ENCODE peak calls at places on chromosome 7, in eight cellular contexts. One of them, this sample, is unnamed.

GRCh38 chr7:121334376-121334775 is 5.6 kb downstream of the WNT16 start:
- DNase-seq in stimulated activated CD4-positive, alpha-beta T cell treated with anti-CD3 and anti-CD28 coated beads, Interleukin-2, amount 100 ng/mL, for 48 hours: no peak
- DNase-seq in fibroblast of pulmonary artery: no peak
- DNase-seq in astrocyte: no peak
- DNase-seq in nephron progenitor cell: no peak
- DNase-seq in astrocyte of the spinal cord: no peak
- DNase-seq in endothelial cell: no peak
- DNase-seq in hypothalamus: no peak
- DNase-seq in this sample: no peak

GRCh38 chr7:36019538-36019937 is 133.5 kb upstream of the EEPD1 start:
- DNase-seq in stimulated activated CD4-positive, alpha-beta T cell treated with anti-CD3 and anti-CD28 coated beads, Interleukin-2, amount 100 ng/mL, for 48 hours: no peak
- DNase-seq in fibroblast of pulmonary artery: no peak
- DNase-seq in astrocyte: no peak
- DNase-seq in nephron progenitor cell: no peak
- DNase-seq in astrocyte of the spinal cord: no peak
- DNase-seq in endothelial cell: no peak
- DNase-seq in hypothalamus: no peak
- DNase-seq in this sample: no peak

GRCh38 chr7:91683823-91684222 is 196.7 kb downstream of the MTERF1 start:
- DNase-seq in stimulated activated CD4-positive, alpha-beta T cell treated with anti-CD3 and anti-CD28 coated beads, Interleukin-2, amount 100 ng/mL, for 48 hours: no peak
- DNase-seq in fibroblast of pulmonary artery: peak; percentile 77
- DNase-seq in astrocyte: peak; percentile 87
- DNase-seq in nephron progenitor cell: no peak
- DNase-seq in astrocyte of the spinal cord: peak; percentile 41
- DNase-seq in endothelial cell: no peak
- DNase-seq in hypothalamus: no peak
- DNase-seq in this sample: no peak

GRCh38 chr7:40945788-40946187 is 757.1 kb downstream of the INHBA start:
- DNase-seq in stimulated activated CD4-positive, alpha-beta T cell treated with anti-CD3 and anti-CD28 coated beads, Interleukin-2, amount 100 ng/mL, for 48 hours: no peak
- DNase-seq in fibroblast of pulmonary artery: no peak
- DNase-seq in astrocyte: no peak
- DNase-seq in nephron progenitor cell: no peak
- DNase-seq in astrocyte of the spinal cord: no peak
- DNase-seq in endothelial cell: no peak
- DNase-seq in hypothalamus: no peak
- DNase-seq in this sample: no peak

GRCh38 chr7:155804897-155805825 is 7.1 kb downstream of the SHH start:
- DNase-seq in stimulated activated CD4-positive, alpha-beta T cell treated with anti-CD3 and anti-CD28 coated beads, Interleukin-2, amount 100 ng/mL, for 48 hours: peak; percentile 47
- DNase-seq in fibroblast of pulmonary artery: peak; percentile 78
- DNase-seq in astrocyte: peak; percentile 60
- DNase-seq in nephron progenitor cell: peak; percentile 93
- DNase-seq in astrocyte of the spinal cord: peak; percentile 74
- DNase-seq in endothelial cell: peak; percentile 94
- DNase-seq in hypothalamus: no peak
- DNase-seq in this sample: peak; percentile 45

GRCh38 chr7:73739387-73739767 is 775 bp upstream of the ABHD11 start:
- DNase-seq in stimulated activated CD4-positive, alpha-beta T cell treated with anti-CD3 and anti-CD28 coated beads, Interleukin-2, amount 100 ng/mL, for 48 hours: no peak
- DNase-seq in fibroblast of pulmonary artery: no peak
- DNase-seq in astrocyte: no peak
- DNase-seq in nephron progenitor cell: no peak
- DNase-seq in astrocyte of the spinal cord: no peak
- DNase-seq in endothelial cell: no peak
- DNase-seq in hypothalamus: no peak
- DNase-seq in this sample: no peak

GRCh38 chr7:16428672-16429071 is 7.3 kb upstream of the CRPPA start:
- DNase-seq in stimulated activated CD4-positive, alpha-beta T cell treated with anti-CD3 and anti-CD28 coated beads, Interleukin-2, amount 100 ng/mL, for 48 hours: no peak
- DNase-seq in fibroblast of pulmonary artery: peak; percentile 57
- DNase-seq in astrocyte: peak; percentile 85
- DNase-seq in nephron progenitor cell: no peak
- DNase-seq in astrocyte of the spinal cord: peak; percentile 58
- DNase-seq in endothelial cell: no peak
- DNase-seq in hypothalamus: no peak
- DNase-seq in this sample: no peak

GRCh38 chr7:31116615-31117014 is 64.5 kb downstream of the ADCYAP1R1 start:
- DNase-seq in stimulated activated CD4-positive, alpha-beta T cell treated with anti-CD3 and anti-CD28 coated beads, Interleukin-2, amount 100 ng/mL, for 48 hours: no peak
- DNase-seq in fibroblast of pulmonary artery: no peak
- DNase-seq in astrocyte: no peak
- DNase-seq in nephron progenitor cell: no peak
- DNase-seq in astrocyte of the spinal cord: no peak
- DNase-seq in endothelial cell: no peak
- DNase-seq in hypothalamus: no peak
- DNase-seq in this sample: no peak

GRCh38 chr7:141073641-141074161 is at the start of gene TMEM178B:
- DNase-seq in stimulated activated CD4-positive, alpha-beta T cell treated with anti-CD3 and anti-CD28 coated beads, Interleukin-2, amount 100 ng/mL, for 48 hours: peak; percentile 5
- DNase-seq in fibroblast of pulmonary artery: no peak
- DNase-seq in astrocyte: no peak
- DNase-seq in nephron progenitor cell: peak; percentile 30
- DNase-seq in astrocyte of the spinal cord: no peak
- DNase-seq in endothelial cell: peak; percentile 26
- DNase-seq in hypothalamus: peak; percentile 47
- DNase-seq in this sample: peak; percentile 26

GRCh38 chr7:44733708-44734481 is 14.8 kb upstream of the ZMIZ2 start:
- DNase-seq in stimulated activated CD4-positive, alpha-beta T cell treated with anti-CD3 and anti-CD28 coated beads, Interleukin-2, amount 100 ng/mL, for 48 hours: no peak
- DNase-seq in fibroblast of pulmonary artery: peak; percentile 58
- DNase-seq in astrocyte: peak; percentile 71
- DNase-seq in nephron progenitor cell: no peak
- DNase-seq in astrocyte of the spinal cord: peak; percentile 72
- DNase-seq in endothelial cell: no peak
- DNase-seq in hypothalamus: no peak
- DNase-seq in this sample: no peak

GRCh38 chr7:38102486-38102885 is 75.6 kb upstream of the STARD3NL start:
- DNase-seq in stimulated activated CD4-positive, alpha-beta T cell treated with anti-CD3 and anti-CD28 coated beads, Interleukin-2, amount 100 ng/mL, for 48 hours: no peak
- DNase-seq in fibroblast of pulmonary artery: peak; percentile 18
- DNase-seq in astrocyte: peak; percentile 84
- DNase-seq in nephron progenitor cell: no peak
- DNase-seq in astrocyte of the spinal cord: peak; percentile 83
- DNase-seq in endothelial cell: no peak
- DNase-seq in hypothalamus: no peak
- DNase-seq in this sample: no peak

GRCh38 chr7:16851829-16852228 is 30.0 kb downstream of the AGR3 start:
- DNase-seq in stimulated activated CD4-positive, alpha-beta T cell treated with anti-CD3 and anti-CD28 coated beads, Interleukin-2, amount 100 ng/mL, for 48 hours: no peak
- DNase-seq in fibroblast of pulmonary artery: no peak
- DNase-seq in astrocyte: no peak
- DNase-seq in nephron progenitor cell: no peak
- DNase-seq in astrocyte of the spinal cord: no peak
- DNase-seq in endothelial cell: no peak
- DNase-seq in hypothalamus: no peak
- DNase-seq in this sample: no peak

GRCh38 chr7:46603780-46604725 is 683.0 kb upstream of the IGFBP3 start:
- DNase-seq in stimulated activated CD4-positive, alpha-beta T cell treated with anti-CD3 and anti-CD28 coated beads, Interleukin-2, amount 100 ng/mL, for 48 hours: no peak
- DNase-seq in fibroblast of pulmonary artery: peak; percentile 89
- DNase-seq in astrocyte: peak; percentile 20
- DNase-seq in nephron progenitor cell: no peak
- DNase-seq in astrocyte of the spinal cord: peak; percentile 66
- DNase-seq in endothelial cell: no peak
- DNase-seq in hypothalamus: no peak
- DNase-seq in this sample: no peak

GRCh38 chr7:151844080-151844827 is 32.7 kb downstream of the PRKAG2 start:
- DNase-seq in stimulated activated CD4-positive, alpha-beta T cell treated with anti-CD3 and anti-CD28 coated beads, Interleukin-2, amount 100 ng/mL, for 48 hours: no peak
- DNase-seq in fibroblast of pulmonary artery: peak; percentile 44
- DNase-seq in astrocyte: peak; percentile 71
- DNase-seq in nephron progenitor cell: no peak
- DNase-seq in astrocyte of the spinal cord: peak; percentile 76
- DNase-seq in endothelial cell: no peak
- DNase-seq in hypothalamus: no peak
- DNase-seq in this sample: no peak

GRCh38 chr7:22447759-22448158 is 52.2 kb downstream of the STEAP1B start:
- DNase-seq in stimulated activated CD4-positive, alpha-beta T cell treated with anti-CD3 and anti-CD28 coated beads, Interleukin-2, amount 100 ng/mL, for 48 hours: no peak
- DNase-seq in fibroblast of pulmonary artery: no peak
- DNase-seq in astrocyte: no peak
- DNase-seq in nephron progenitor cell: no peak
- DNase-seq in astrocyte of the spinal cord: no peak
- DNase-seq in endothelial cell: no peak
- DNase-seq in hypothalamus: no peak
- DNase-seq in this sample: peak; percentile 24

GRCh38 chr7:149783386-149784250 is 10.2 kb upstream of the ZNF467 start:
- DNase-seq in stimulated activated CD4-positive, alpha-beta T cell treated with anti-CD3 and anti-CD28 coated beads, Interleukin-2, amount 100 ng/mL, for 48 hours: no peak
- DNase-seq in fibroblast of pulmonary artery: no peak
- DNase-seq in astrocyte: no peak
- DNase-seq in nephron progenitor cell: no peak
- DNase-seq in astrocyte of the spinal cord: no peak
- DNase-seq in endothelial cell: no peak
- DNase-seq in hypothalamus: peak; percentile 62
- DNase-seq in this sample: no peak

GRCh38 chr7:8162181-8162580 is 99.8 kb downstream of the ICA1 start:
- DNase-seq in stimulated activated CD4-positive, alpha-beta T cell treated with anti-CD3 and anti-CD28 coated beads, Interleukin-2, amount 100 ng/mL, for 48 hours: no peak
- DNase-seq in fibroblast of pulmonary artery: no peak
- DNase-seq in astrocyte: no peak
- DNase-seq in nephron progenitor cell: no peak
- DNase-seq in astrocyte of the spinal cord: no peak
- DNase-seq in endothelial cell: no peak
- DNase-seq in hypothalamus: no peak
- DNase-seq in this sample: no peak

GRCh38 chr7:122412886-122413285 is 108.3 kb upstream of the FEZF1 start:
- DNase-seq in stimulated activated CD4-positive, alpha-beta T cell treated with anti-CD3 and anti-CD28 coated beads, Interleukin-2, amount 100 ng/mL, for 48 hours: no peak
- DNase-seq in fibroblast of pulmonary artery: peak; percentile 91
- DNase-seq in astrocyte: peak; percentile 77
- DNase-seq in nephron progenitor cell: no peak
- DNase-seq in astrocyte of the spinal cord: peak; percentile 74
- DNase-seq in endothelial cell: no peak
- DNase-seq in hypothalamus: no peak
- DNase-seq in this sample: no peak

GRCh38 chr7:34096135-34096775 is 190.9 kb downstream of the BMPER start:
- DNase-seq in stimulated activated CD4-positive, alpha-beta T cell treated with anti-CD3 and anti-CD28 coated beads, Interleukin-2, amount 100 ng/mL, for 48 hours: no peak
- DNase-seq in fibroblast of pulmonary artery: peak; percentile 94
- DNase-seq in astrocyte: peak; percentile 92
- DNase-seq in nephron progenitor cell: peak; percentile 3
- DNase-seq in astrocyte of the spinal cord: peak; percentile 88
- DNase-seq in endothelial cell: no peak
- DNase-seq in hypothalamus: peak; percentile 3
- DNase-seq in this sample: no peak

GRCh38 chr7:117623606-117624005 is 143.8 kb downstream of the CFTR start:
- DNase-seq in stimulated activated CD4-positive, alpha-beta T cell treated with anti-CD3 and anti-CD28 coated beads, Interleukin-2, amount 100 ng/mL, for 48 hours: no peak
- DNase-seq in fibroblast of pulmonary artery: no peak
- DNase-seq in astrocyte: no peak
- DNase-seq in nephron progenitor cell: no peak
- DNase-seq in astrocyte of the spinal cord: no peak
- DNase-seq in endothelial cell: no peak
- DNase-seq in hypothalamus: no peak
- DNase-seq in this sample: no peak

This sample was measured in T-helper 2 cell treated with Interferon-gamma antibody and Interleukin-4, amounts not matched to agents 5 μg/mL and 100 μg/mL, for 36 hours.